ENCODE peak calls at places on chromosomes 6 and 20, in nine cellular contexts. V, F, P, Q, K, I, U, S and O are unnamed samples. For H3K9me3, the result is how much of the 10 kb centered on the place peaks cover.

GRCh38 chr6:6845603-6846002 is 257.1 kb downstream of the LY86 start:
- DNase-seq in I (no peak), Q (no peak), U (no peak), F (no peak), K (no peak), S (no peak), V (no peak), P (no peak), O (no peak)

GRCh38 chr6:107965746-107966145 is 7.7 kb upstream of the SEC63 start:
- DNase-seq in I (no peak), V (no peak), Q (no peak), S (no peak), F (no peak), K (no peak), P (no peak), U (no peak), O (no peak)

GRCh38 chr20:54643761-54644160 is 168.4 kb downstream of the DOK5 start:
- DNase-seq in Q (no peak), V (no peak), F (no peak), I (no peak), P (no peak), S (no peak), K (no peak), U (no peak), O (no peak)

GRCh38 chr6:43942616-43943015 is 172.6 kb downstream of the VEGFA start:
- DNase-seq in K (no peak), U (no peak), I (no peak), P (no peak), V (no peak), Q (peak), S (no peak), F (no peak), O (no peak)

GRCh38 chr6:159499034-159499433 is 194.0 kb downstream of the SOD2 start:
- DNase-seq in I (no peak), Q (no peak), P (no peak), U (no peak), K (no peak), F (no peak), V (no peak), S (no peak), O (no peak)

GRCh38 chr6:12147557-12148316 is 135.6 kb downstream of the HIVEP1 start:
- DNase-seq in S (no peak), F (no peak), Q (no peak), P (no peak), V (no peak), U (no peak), K (no peak), I (no peak), O (no peak)

GRCh38 chr20:51487525-51488279 is 54.8 kb downstream of the NFATC2 start:
- DNase-seq in F (no peak), V (no peak), U (no peak), S (no peak), K (no peak), Q (no peak), I (no peak), P (no peak), O (no peak)

GRCh38 chr6:43026365-43026764 is 4.9 kb downstream of the RRP36 start:
- DNase-seq in V (no peak), P (no peak), I (no peak), U (no peak), K (no peak), Q (no peak), S (no peak), F (no peak), O (no peak)

GRCh38 chr6:106702046-106702445 is 72.7 kb downstream of the QRSL1 start:
- DNase-seq in I (no peak), P (no peak), K (no peak), F (no peak), V (no peak), U (no peak), Q (no peak), S (no peak), O (no peak)

GRCh38 chr6:27867051-27867940 is 44.9 kb downstream of the OR2B2 start:
- DNase-seq in U (peak), Q (peak), K (peak), P (peak), I (peak), V (no peak), S (peak), F (peak), O (no peak)

GRCh38 chr20:61279621-61280150 is 27.6 kb downstream of the CDH4 start:
- DNase-seq in K (no peak), I (no peak), P (no peak), U (no peak), S (no peak), F (no peak), V (no peak), Q (no peak), O (no peak)

GRCh38 chr20:3716195-3716834 is 3.9 kb upstream of the SIGLEC1 start:
- DNase-seq in K (no peak), Q (peak), V (no peak), F (peak), U (peak), S (no peak), I (peak), P (no peak), O (no peak)

GRCh38 chr20:14142171-14142570 is 146.9 kb downstream of the MACROD2 start:
- DNase-seq in F (peak), I (peak), U (peak), Q (peak), S (no peak), V (no peak), K (no peak), P (peak), O (no peak)

GRCh38 chr6:93751969-93752368 is 332.6 kb upstream of the EPHA7 start:
- DNase-seq in P (no peak), U (peak), I (no peak), V (no peak), K (no peak), S (no peak), F (no peak), Q (no peak), O (no peak)

GRCh38 chr6:90538651-90539050 is 48.2 kb downstream of the MAP3K7 start:
- DNase-seq in I (peak), U (no peak), F (no peak), S (no peak), Q (no peak), K (no peak), P (peak), V (no peak), O (no peak)

GRCh38 chr6:161894436-161894835 is 620.6 kb upstream of the AGPAT4 start:
- DNase-seq in F (no peak), V (no peak), U (no peak), S (no peak), K (no peak), Q (no peak), I (no peak), P (no peak), O (no peak)

GRCh38 chr20:20969701-20970100 is 136.5 kb downstream of the LINC00237 start:
- DNase-seq in I (no peak), P (no peak), Q (no peak), F (no peak), U (no peak), S (no peak), V (no peak), K (no peak), O (no peak)

GRCh38 chr6:26576929-26577719 is 19.6 kb upstream of the ABT1 start:
- DNase-seq in S (no peak), P (no peak), F (no peak), K (no peak), V (no peak), Q (peak), U (peak), I (no peak), O (no peak)

DNA sequence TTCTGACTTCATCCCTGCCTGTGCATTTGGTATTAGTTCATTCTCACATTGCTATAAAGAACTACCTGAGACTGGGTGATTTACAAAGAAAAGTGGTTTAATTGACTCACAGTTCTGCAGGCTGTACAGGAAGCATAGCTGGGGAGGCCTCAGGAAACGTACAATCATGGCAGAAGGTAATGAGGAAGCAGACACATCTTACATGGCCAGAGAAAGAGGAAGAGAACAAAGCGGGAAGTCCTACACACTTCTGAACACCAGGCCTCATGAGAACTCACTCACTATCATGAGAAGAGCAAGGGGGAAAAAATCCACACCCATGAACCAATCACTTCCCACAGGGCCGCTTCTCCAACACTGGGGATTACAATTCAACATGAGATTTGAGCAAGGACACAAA is 303.9 kb downstream of the CBLN4 start:
- DNase-seq in S (no peak), Q (no peak), P (no peak), V (no peak), K (no peak), I (no peak), U (no peak), F (no peak), O (no peak)
- H3K9me3 ChIP-seq in S (under half), Q (under half), P (under half), V (under half), K (under half), I (under half), U (under half), F (under half), O (under half)

GRCh38 chr6:148407372-148407771 is 64.7 kb downstream of the SASH1 start:
- DNase-seq in P (no peak), Q (no peak), K (no peak), F (no peak), V (no peak), I (no peak), U (no peak), S (no peak), O (peak)
- H3K27ac ChIP-seq in P (peak), Q (no peak), K (no peak), F (no peak), V (peak), I (no peak), U (no peak), S (peak), O (peak)

DNA sequence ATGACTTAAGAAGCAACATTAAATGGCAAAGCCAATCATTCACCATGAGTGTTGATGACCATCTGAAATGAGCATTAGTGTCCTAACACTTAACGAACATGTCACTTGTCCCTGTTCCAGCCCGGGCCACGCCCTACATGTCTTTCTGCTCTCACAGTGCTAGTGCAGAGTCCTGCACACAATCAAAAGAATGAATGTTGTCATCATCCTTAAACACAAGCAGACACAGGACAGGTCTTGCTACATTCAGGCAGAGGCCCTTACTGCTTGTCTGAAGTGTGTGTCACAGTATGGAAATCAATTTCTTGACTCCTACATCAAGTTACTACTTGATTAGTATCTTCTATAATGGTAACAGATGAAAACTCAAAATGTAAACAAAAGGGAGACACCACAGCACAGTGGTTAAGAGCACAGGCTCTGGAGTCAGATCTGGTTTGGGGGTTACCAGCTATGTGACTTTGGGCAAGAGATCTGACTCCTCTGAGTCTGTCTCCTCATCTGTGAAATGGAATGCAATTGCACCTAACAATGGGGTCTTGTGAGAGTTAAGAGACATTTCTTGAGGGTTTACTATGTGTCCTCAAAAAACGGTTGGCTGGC is 17.4 kb downstream of the UBE2V1 start:
- DNase-seq in V (no peak), F (no peak), P (no peak), I (no peak), U (no peak), K (no peak), S (no peak), Q (no peak), O (no peak)
- H3K9me3 ChIP-seq in V (under half), F (under half), P (under half), I (under half), U (under half), K (under half), S (under half), Q (under half), O (under half)

DNA sequence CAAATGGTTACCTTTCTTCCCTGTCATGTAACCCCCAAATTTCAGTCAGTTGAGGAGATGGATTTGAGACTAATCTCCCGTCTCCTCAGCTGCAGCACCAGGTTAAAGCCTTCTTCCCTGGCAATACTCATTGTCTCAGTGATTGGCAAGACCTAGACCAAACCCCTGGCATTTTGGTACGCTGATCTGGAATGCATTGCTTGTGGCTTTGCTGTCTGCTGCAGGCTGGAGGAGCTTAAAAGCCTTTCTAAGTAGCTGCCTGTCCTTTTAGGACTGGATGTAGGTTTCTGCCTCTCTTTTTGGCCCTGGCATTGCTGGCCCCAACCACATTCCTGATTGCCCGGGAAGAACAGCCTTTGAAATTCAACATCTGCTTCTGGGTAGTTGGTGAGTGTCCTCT is 729.6 kb upstream of the GJE1 start:
- DNase-seq in P (no peak), Q (no peak), I (no peak), F (no peak), S (no peak), V (no peak), K (no peak), U (no peak), O (no peak)
- H3K27ac ChIP-seq in P (no peak), Q (no peak), I (peak), F (no peak), S (no peak), V (no peak), K (no peak), U (no peak), O (peak)

GRCh38 chr6:9128970-9129369 is 693.6 kb upstream of the SLC35B3 start:
- DNase-seq in I (no peak), U (no peak), P (no peak), F (no peak), Q (no peak), V (no peak), K (no peak), S (no peak), O (no peak)
- H3K9me3 ChIP-seq in I (under half), U (under half), P (under half), F (under half), Q (under half), V (under half), K (under half), S (under half), O (under half)

DNA sequence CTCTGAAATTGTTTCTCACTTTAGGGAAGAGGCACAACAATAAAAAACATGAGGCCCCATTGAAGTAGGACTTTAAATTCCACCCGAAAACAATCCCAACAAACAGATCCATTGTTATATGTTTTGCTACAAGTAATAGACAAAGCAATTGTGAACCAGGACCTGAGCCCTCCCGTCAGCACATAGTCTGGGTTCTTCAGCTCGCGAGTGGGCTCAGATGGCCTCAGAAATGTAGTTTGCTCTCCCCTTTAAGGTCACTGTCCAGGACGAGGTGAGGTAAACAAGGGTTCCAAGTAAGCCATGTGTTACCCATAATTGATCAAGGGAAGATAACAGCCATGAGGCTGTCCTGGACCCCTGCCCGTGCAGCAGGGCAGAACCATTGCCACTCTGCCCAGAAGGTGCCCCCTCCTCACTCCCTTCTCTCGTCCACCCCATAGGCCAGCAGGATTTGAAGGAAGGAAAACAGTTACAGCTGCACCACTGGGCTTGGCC is 160.1 kb upstream of the QKI start:
- DNase-seq in S (no peak), V (no peak), K (no peak), P (no peak), Q (no peak), U (no peak), I (no peak), F (no peak), O (no peak)
- H3K27ac ChIP-seq in S (no peak), V (no peak), K (no peak), P (no peak), Q (no peak), U (no peak), I (no peak), F (no peak), O (no peak)

DNA sequence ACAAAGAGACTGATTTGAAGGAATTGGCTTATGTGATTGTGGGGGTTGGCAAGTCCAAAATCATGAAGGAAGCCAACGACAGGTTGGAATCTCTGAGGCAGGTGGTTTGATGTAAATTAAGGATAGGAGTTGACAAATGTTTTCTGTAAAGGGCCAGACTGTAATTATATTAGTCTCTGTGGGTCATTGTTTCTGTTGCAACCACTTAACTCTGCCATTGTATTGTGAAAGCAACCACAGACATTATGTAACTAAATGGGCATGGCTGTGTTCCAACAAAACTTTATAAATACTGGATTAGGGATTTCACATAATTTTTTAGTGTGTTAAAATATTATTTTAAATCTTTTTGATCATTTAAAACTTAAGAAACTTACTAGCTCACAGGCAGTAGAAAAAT is 199.2 kb upstream of the MYLIP start:
- DNase-seq in P (no peak), Q (no peak), U (no peak), V (no peak), I (no peak), S (no peak), F (no peak), K (no peak), O (no peak)
- H3K9me3 ChIP-seq in P (under half), Q (under half), U (under half), V (under half), I (under half), S (under half), F (under half), K (under half), O (under half)

GRCh38 chr6:158321960-158322359 is 9.7 kb downstream of the TULP4 start:
- DNase-seq in F (no peak), K (no peak), V (no peak), U (no peak), P (no peak), Q (no peak), S (no peak), I (no peak), O (no peak)

GRCh38 chr6:158322724-158323560 is 10.7 kb downstream of the TULP4 start:
- DNase-seq in K (no peak), U (no peak), S (no peak), Q (no peak), F (no peak), V (no peak), P (no peak), I (no peak), O (no peak)

GRCh38 chr6:158324136-158324535 is 11.9 kb downstream of the TULP4 start:
- DNase-seq in S (no peak), P (no peak), I (no peak), K (no peak), Q (no peak), F (no peak), V (no peak), U (no peak), O (no peak)

GRCh38 chr6:158323561-158323958 is 11.3 kb downstream of the TULP4 start:
- DNase-seq in I (no peak), P (no peak), K (no peak), V (no peak), U (no peak), F (no peak), Q (no peak), S (no peak), O (no peak)

DNA sequence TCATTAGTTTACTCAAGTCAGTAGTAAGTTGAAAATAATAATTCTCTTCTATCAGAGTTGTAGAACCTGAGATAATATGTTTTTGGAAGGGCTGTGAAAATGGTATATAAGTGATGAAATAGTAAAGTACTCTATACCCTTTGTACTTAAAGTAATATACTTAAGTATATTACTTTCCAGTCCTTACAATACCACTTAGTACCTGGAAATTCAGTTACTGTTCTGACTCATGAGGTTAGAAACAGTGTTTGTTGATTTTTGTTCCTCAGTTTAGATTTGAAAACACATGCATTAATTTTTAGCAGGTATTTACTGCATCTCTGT is 10.1 kb downstream of the TULP4 start:
- DNase-seq in F (no peak), V (no peak), U (no peak), P (no peak), I (no peak), K (no peak), S (no peak), Q (no peak), O (no peak)
- H3K27ac ChIP-seq in F (no peak), V (no peak), U (no peak), P (peak), I (no peak), K (no peak), S (no peak), Q (no peak), O (no peak)

DNA sequence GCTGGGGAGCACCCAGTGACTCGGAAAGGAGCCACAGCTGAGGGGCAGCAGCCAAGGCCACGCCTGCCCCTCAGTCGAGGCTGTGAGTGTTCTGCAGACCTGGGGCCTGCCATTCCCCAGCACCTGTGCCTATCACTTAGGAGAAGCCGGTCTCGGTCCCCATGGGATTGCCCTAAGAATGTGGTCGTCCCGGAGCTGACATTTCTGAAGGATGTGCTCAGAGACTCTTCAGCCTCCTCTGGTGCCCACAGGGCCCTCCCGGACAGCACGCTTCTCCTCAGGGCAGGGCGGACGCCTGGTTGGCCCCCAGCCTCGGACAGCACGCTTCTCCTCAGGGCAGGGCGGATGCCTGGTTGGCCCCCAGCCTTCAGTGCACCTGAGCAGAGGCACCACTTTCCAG is 223.9 kb downstream of the ERMARD start:
- DNase-seq in I (no peak), V (no peak), K (no peak), P (peak), U (no peak), F (no peak), S (peak), Q (no peak), O (no peak)
- H3K9me3 ChIP-seq in I (under half), V (under half), K (under half), P (under half), U (under half), F (under half), S (under half), Q (under half), O (under half)

GRCh38 chr20:47817573-47817972 is 32.3 kb upstream of the SULF2 start:
- DNase-seq in P (no peak), V (no peak), I (no peak), Q (no peak), S (no peak), F (no peak), K (no peak), U (no peak), O (no peak)

GRCh38 chr20:47816487-47817451 is 31.5 kb upstream of the SULF2 start:
- DNase-seq in K (no peak), I (no peak), V (no peak), Q (no peak), P (no peak), F (peak), S (no peak), U (no peak), O (no peak)

GRCh38 chr20:47815866-47816265 is 30.6 kb upstream of the SULF2 start:
- DNase-seq in U (no peak), Q (no peak), I (no peak), K (no peak), S (no peak), P (no peak), F (no peak), V (no peak), O (no peak)

GRCh38 chr20:47818996-47819609 is 33.8 kb upstream of the SULF2 start:
- DNase-seq in U (no peak), S (no peak), Q (no peak), P (no peak), I (no peak), F (no peak), K (no peak), V (no peak), O (no peak)

GRCh38 chr20:47818466-47818865 is 33.2 kb upstream of the SULF2 start:
- DNase-seq in Q (no peak), F (no peak), I (no peak), U (no peak), S (no peak), K (no peak), P (no peak), V (no peak), O (no peak)
- H3K27ac ChIP-seq in Q (no peak), F (peak), I (no peak), U (no peak), S (no peak), K (no peak), P (no peak), V (no peak), O (no peak)